ENCODE peak calls at places on chromosomes 1 and 21, in eight cellular contexts. One of them, this sample, is unnamed.
A peak's percentile ranks its signal among the peaks of the same experiment; 100 is the strongest.

GRCh38 chr1:68132426-68133130 is 82.2 kb upstream of the DIRAS3 start:
- DNase-seq in astrocyte of the spinal cord: peak; percentile 19
- DNase-seq in GM23338: no peak
- DNase-seq in upper lobe of right lung: no peak
- DNase-seq in naive thymus-derived CD8-positive, alpha-beta T cell: no peak
- DNase-seq in stimulated activated CD8-positive, alpha-beta memory T cell treated with anti-CD3 and anti-CD28 coated beads, Interleukin-2, amount 100 ng/mL, for 48 hours: no peak
- DNase-seq in amniotic stem cell: no peak
- DNase-seq in stimulated activated CD4-positive, alpha-beta T cell treated with anti-CD3 and anti-CD28 coated beads, TNF-alpha, amount 100 ng/mL, for 48 hours: no peak
- DNase-seq in this sample: no peak

GRCh38 chr1:245008761-245009160 is 144.4 kb upstream of the HNRNPU start:
- DNase-seq in astrocyte of the spinal cord: no peak
- DNase-seq in GM23338: no peak
- DNase-seq in upper lobe of right lung: no peak
- DNase-seq in naive thymus-derived CD8-positive, alpha-beta T cell: no peak
- DNase-seq in stimulated activated CD8-positive, alpha-beta memory T cell treated with anti-CD3 and anti-CD28 coated beads, Interleukin-2, amount 100 ng/mL, for 48 hours: no peak
- DNase-seq in amniotic stem cell: no peak
- DNase-seq in stimulated activated CD4-positive, alpha-beta T cell treated with anti-CD3 and anti-CD28 coated beads, TNF-alpha, amount 100 ng/mL, for 48 hours: no peak
- DNase-seq in this sample: no peak

GRCh38 chr21:40043866-40044265 is 176.6 kb downstream of the PCP4 start:
- DNase-seq in astrocyte of the spinal cord: no peak
- DNase-seq in GM23338: no peak
- DNase-seq in upper lobe of right lung: no peak
- DNase-seq in naive thymus-derived CD8-positive, alpha-beta T cell: no peak
- DNase-seq in stimulated activated CD8-positive, alpha-beta memory T cell treated with anti-CD3 and anti-CD28 coated beads, Interleukin-2, amount 100 ng/mL, for 48 hours: no peak
- DNase-seq in amniotic stem cell: no peak
- DNase-seq in stimulated activated CD4-positive, alpha-beta T cell treated with anti-CD3 and anti-CD28 coated beads, TNF-alpha, amount 100 ng/mL, for 48 hours: no peak
- DNase-seq in this sample: no peak

GRCh38 chr21:25664462-25665070 is 25.5 kb downstream of the JAM2 start:
- DNase-seq in astrocyte of the spinal cord: no peak
- DNase-seq in GM23338: no peak
- DNase-seq in upper lobe of right lung: no peak
- DNase-seq in naive thymus-derived CD8-positive, alpha-beta T cell: no peak
- DNase-seq in stimulated activated CD8-positive, alpha-beta memory T cell treated with anti-CD3 and anti-CD28 coated beads, Interleukin-2, amount 100 ng/mL, for 48 hours: no peak
- DNase-seq in amniotic stem cell: no peak
- DNase-seq in stimulated activated CD4-positive, alpha-beta T cell treated with anti-CD3 and anti-CD28 coated beads, TNF-alpha, amount 100 ng/mL, for 48 hours: no peak
- DNase-seq in this sample: no peak

GRCh38 chr1:64934115-64934880 is 32.1 kb downstream of the JAK1 start:
- DNase-seq in astrocyte of the spinal cord: peak; percentile 77
- DNase-seq in GM23338: no peak
- DNase-seq in upper lobe of right lung: no peak
- DNase-seq in naive thymus-derived CD8-positive, alpha-beta T cell: no peak
- DNase-seq in stimulated activated CD8-positive, alpha-beta memory T cell treated with anti-CD3 and anti-CD28 coated beads, Interleukin-2, amount 100 ng/mL, for 48 hours: no peak
- DNase-seq in amniotic stem cell: peak; percentile 18
- DNase-seq in stimulated activated CD4-positive, alpha-beta T cell treated with anti-CD3 and anti-CD28 coated beads, TNF-alpha, amount 100 ng/mL, for 48 hours: no peak
- DNase-seq in this sample: no peak

GRCh38 chr21:41634858-41635257 is 126.9 kb upstream of the TMPRSS2 start:
- DNase-seq in astrocyte of the spinal cord: peak; percentile 63
- DNase-seq in GM23338: no peak
- DNase-seq in upper lobe of right lung: no peak
- DNase-seq in naive thymus-derived CD8-positive, alpha-beta T cell: no peak
- DNase-seq in stimulated activated CD8-positive, alpha-beta memory T cell treated with anti-CD3 and anti-CD28 coated beads, Interleukin-2, amount 100 ng/mL, for 48 hours: no peak
- DNase-seq in amniotic stem cell: peak; percentile 68
- DNase-seq in stimulated activated CD4-positive, alpha-beta T cell treated with anti-CD3 and anti-CD28 coated beads, TNF-alpha, amount 100 ng/mL, for 48 hours: no peak
- DNase-seq in this sample: no peak

GRCh38 chr1:38898653-38899230 is 17.4 kb upstream of the GJA9 start:
- DNase-seq in astrocyte of the spinal cord: no peak
- DNase-seq in GM23338: no peak
- DNase-seq in upper lobe of right lung: no peak
- DNase-seq in naive thymus-derived CD8-positive, alpha-beta T cell: no peak
- DNase-seq in stimulated activated CD8-positive, alpha-beta memory T cell treated with anti-CD3 and anti-CD28 coated beads, Interleukin-2, amount 100 ng/mL, for 48 hours: no peak
- DNase-seq in amniotic stem cell: no peak
- DNase-seq in stimulated activated CD4-positive, alpha-beta T cell treated with anti-CD3 and anti-CD28 coated beads, TNF-alpha, amount 100 ng/mL, for 48 hours: no peak
- DNase-seq in this sample: no peak

GRCh38 chr21:41871302-41872030 is 7.7 kb downstream of the PRDM15 start:
- DNase-seq in astrocyte of the spinal cord: no peak
- DNase-seq in GM23338: no peak
- DNase-seq in upper lobe of right lung: no peak
- DNase-seq in naive thymus-derived CD8-positive, alpha-beta T cell: no peak
- DNase-seq in stimulated activated CD8-positive, alpha-beta memory T cell treated with anti-CD3 and anti-CD28 coated beads, Interleukin-2, amount 100 ng/mL, for 48 hours: no peak
- DNase-seq in amniotic stem cell: no peak
- DNase-seq in stimulated activated CD4-positive, alpha-beta T cell treated with anti-CD3 and anti-CD28 coated beads, TNF-alpha, amount 100 ng/mL, for 48 hours: no peak
- DNase-seq in this sample: no peak

GRCh38 chr1:206505702-206506375 is 1.5 kb upstream of the RASSF5 start:
- DNase-seq in astrocyte of the spinal cord: peak; percentile 37
- DNase-seq in GM23338: peak; percentile 61
- DNase-seq in upper lobe of right lung: peak; percentile 29
- DNase-seq in naive thymus-derived CD8-positive, alpha-beta T cell: no peak
- DNase-seq in stimulated activated CD8-positive, alpha-beta memory T cell treated with anti-CD3 and anti-CD28 coated beads, Interleukin-2, amount 100 ng/mL, for 48 hours: no peak
- DNase-seq in amniotic stem cell: no peak
- DNase-seq in stimulated activated CD4-positive, alpha-beta T cell treated with anti-CD3 and anti-CD28 coated beads, TNF-alpha, amount 100 ng/mL, for 48 hours: no peak
- DNase-seq in this sample: no peak

GRCh38 chr1:36773827-36774541 is 260.3 kb downstream of the GRIK3 start:
- DNase-seq in astrocyte of the spinal cord: no peak
- DNase-seq in GM23338: no peak
- DNase-seq in upper lobe of right lung: no peak
- DNase-seq in naive thymus-derived CD8-positive, alpha-beta T cell: no peak
- DNase-seq in stimulated activated CD8-positive, alpha-beta memory T cell treated with anti-CD3 and anti-CD28 coated beads, Interleukin-2, amount 100 ng/mL, for 48 hours: no peak
- DNase-seq in amniotic stem cell: no peak
- DNase-seq in stimulated activated CD4-positive, alpha-beta T cell treated with anti-CD3 and anti-CD28 coated beads, TNF-alpha, amount 100 ng/mL, for 48 hours: no peak
- DNase-seq in this sample: no peak

GRCh38 chr1:37817481-37817880 is 9.5 kb upstream of the YRDC start:
- DNase-seq in astrocyte of the spinal cord: no peak
- DNase-seq in GM23338: peak; percentile 60
- DNase-seq in upper lobe of right lung: no peak
- DNase-seq in naive thymus-derived CD8-positive, alpha-beta T cell: no peak
- DNase-seq in stimulated activated CD8-positive, alpha-beta memory T cell treated with anti-CD3 and anti-CD28 coated beads, Interleukin-2, amount 100 ng/mL, for 48 hours: no peak
- DNase-seq in amniotic stem cell: no peak
- DNase-seq in stimulated activated CD4-positive, alpha-beta T cell treated with anti-CD3 and anti-CD28 coated beads, TNF-alpha, amount 100 ng/mL, for 48 hours: no peak
- DNase-seq in this sample: no peak

GRCh38 chr1:14238472-14239059 is 359.9 kb upstream of the KAZN start:
- DNase-seq in astrocyte of the spinal cord: no peak
- DNase-seq in GM23338: no peak
- DNase-seq in upper lobe of right lung: peak; percentile 79
- DNase-seq in naive thymus-derived CD8-positive, alpha-beta T cell: no peak
- DNase-seq in stimulated activated CD8-positive, alpha-beta memory T cell treated with anti-CD3 and anti-CD28 coated beads, Interleukin-2, amount 100 ng/mL, for 48 hours: no peak
- DNase-seq in amniotic stem cell: no peak
- DNase-seq in stimulated activated CD4-positive, alpha-beta T cell treated with anti-CD3 and anti-CD28 coated beads, TNF-alpha, amount 100 ng/mL, for 48 hours: no peak
- DNase-seq in this sample: no peak

GRCh38 chr1:245978915-245979314 is 528.2 kb downstream of the SMYD3 start:
- DNase-seq in astrocyte of the spinal cord: no peak
- DNase-seq in GM23338: no peak
- DNase-seq in upper lobe of right lung: no peak
- DNase-seq in naive thymus-derived CD8-positive, alpha-beta T cell: no peak
- DNase-seq in stimulated activated CD8-positive, alpha-beta memory T cell treated with anti-CD3 and anti-CD28 coated beads, Interleukin-2, amount 100 ng/mL, for 48 hours: no peak
- DNase-seq in amniotic stem cell: no peak
- DNase-seq in stimulated activated CD4-positive, alpha-beta T cell treated with anti-CD3 and anti-CD28 coated beads, TNF-alpha, amount 100 ng/mL, for 48 hours: no peak
- DNase-seq in this sample: no peak

GRCh38 chr1:94873520-94874351 is 53.2 kb downstream of the CNN3 start:
- DNase-seq in astrocyte of the spinal cord: peak; percentile 35
- DNase-seq in GM23338: no peak
- DNase-seq in upper lobe of right lung: no peak
- DNase-seq in naive thymus-derived CD8-positive, alpha-beta T cell: no peak
- DNase-seq in stimulated activated CD8-positive, alpha-beta memory T cell treated with anti-CD3 and anti-CD28 coated beads, Interleukin-2, amount 100 ng/mL, for 48 hours: no peak
- DNase-seq in amniotic stem cell: no peak
- DNase-seq in stimulated activated CD4-positive, alpha-beta T cell treated with anti-CD3 and anti-CD28 coated beads, TNF-alpha, amount 100 ng/mL, for 48 hours: no peak
- DNase-seq in this sample: no peak

GRCh38 chr1:114111731-114112661 is 41.7 kb downstream of the SYT6 start:
- DNase-seq in astrocyte of the spinal cord: no peak
- DNase-seq in GM23338: no peak
- DNase-seq in upper lobe of right lung: no peak
- DNase-seq in naive thymus-derived CD8-positive, alpha-beta T cell: no peak
- DNase-seq in stimulated activated CD8-positive, alpha-beta memory T cell treated with anti-CD3 and anti-CD28 coated beads, Interleukin-2, amount 100 ng/mL, for 48 hours: no peak
- DNase-seq in amniotic stem cell: no peak
- DNase-seq in stimulated activated CD4-positive, alpha-beta T cell treated with anti-CD3 and anti-CD28 coated beads, TNF-alpha, amount 100 ng/mL, for 48 hours: no peak
- DNase-seq in this sample: no peak

GRCh38 chr1:45014403-45015028 is 2.5 kb downstream of the UROD start:
- DNase-seq in astrocyte of the spinal cord: peak; percentile 85
- DNase-seq in GM23338: peak; percentile 91
- DNase-seq in upper lobe of right lung: peak; percentile 80
- DNase-seq in naive thymus-derived CD8-positive, alpha-beta T cell: peak; percentile 83
- DNase-seq in stimulated activated CD8-positive, alpha-beta memory T cell treated with anti-CD3 and anti-CD28 coated beads, Interleukin-2, amount 100 ng/mL, for 48 hours: peak; percentile 56
- DNase-seq in amniotic stem cell: peak; percentile 64
- DNase-seq in stimulated activated CD4-positive, alpha-beta T cell treated with anti-CD3 and anti-CD28 coated beads, TNF-alpha, amount 100 ng/mL, for 48 hours: peak; percentile 79
- DNase-seq in this sample: peak; percentile 89

GRCh38 chr1:94237291-94238226 is at the start of gene ARHGAP29:
- DNase-seq in astrocyte of the spinal cord: peak; percentile 78
- DNase-seq in GM23338: peak; percentile 91
- DNase-seq in upper lobe of right lung: peak; percentile 93
- DNase-seq in naive thymus-derived CD8-positive, alpha-beta T cell: peak; percentile 39
- DNase-seq in stimulated activated CD8-positive, alpha-beta memory T cell treated with anti-CD3 and anti-CD28 coated beads, Interleukin-2, amount 100 ng/mL, for 48 hours: peak; percentile 42
- DNase-seq in amniotic stem cell: peak; percentile 40
- DNase-seq in stimulated activated CD4-positive, alpha-beta T cell treated with anti-CD3 and anti-CD28 coated beads, TNF-alpha, amount 100 ng/mL, for 48 hours: peak; percentile 75
- DNase-seq in this sample: peak; percentile 94

GRCh38 chr21:36917487-36918158 is 48.8 kb downstream of the HLCS start:
- DNase-seq in astrocyte of the spinal cord: peak; percentile 68
- DNase-seq in GM23338: peak; percentile 77
- DNase-seq in upper lobe of right lung: no peak
- DNase-seq in naive thymus-derived CD8-positive, alpha-beta T cell: no peak
- DNase-seq in stimulated activated CD8-positive, alpha-beta memory T cell treated with anti-CD3 and anti-CD28 coated beads, Interleukin-2, amount 100 ng/mL, for 48 hours: no peak
- DNase-seq in amniotic stem cell: peak; percentile 40
- DNase-seq in stimulated activated CD4-positive, alpha-beta T cell treated with anti-CD3 and anti-CD28 coated beads, TNF-alpha, amount 100 ng/mL, for 48 hours: no peak
- DNase-seq in this sample: no peak

This sample was measured in mesenteric fat pad.